ENCODE peak calls at places on chromosomes 3 and 15, in eight cellular contexts. L is IMR-90, T is adrenal gland, S is lower leg skin, U is GM20000, W is HS-5, K is HCEC 1CT, J is hypothalamus. Q is an unnamed sample.

GRCh38 chr3:22358334-22358733 is 607.3 kb upstream of the ZNF385D start:
- DNase-seq in L (no peak), T (no peak), S (no peak), U (no peak), W (no peak), K (no peak), J (no peak), Q (no peak)

GRCh38 chr3:159929181-159929893 is 59.3 kb upstream of the IL12A start:
- DNase-seq in L (peak; percentile 87), T (no peak), S (no peak), U (peak; percentile 46), W (peak; percentile 75), K (peak; percentile 93), J (no peak), Q (no peak)

GRCh38 chr3:179750720-179751328 is 98.0 kb downstream of the USP13 start:
- DNase-seq in L (peak; percentile 28), T (no peak), S (no peak), U (no peak), W (no peak), K (peak; percentile 56), J (no peak), Q (no peak)

GRCh38 chr3:60176614-60177013 is 1074.6 kb downstream of the FHIT start:
- DNase-seq in L (no peak), T (no peak), S (no peak), U (no peak), W (no peak), K (no peak), J (no peak), Q (no peak)

GRCh38 chr3:108102420-108103039 is 11.7 kb upstream of the CD47 start:
- DNase-seq in L (no peak), T (no peak), S (no peak), U (no peak), W (no peak), K (no peak), J (no peak), Q (no peak)

GRCh38 chr3:37599779-37600178 is 261.9 kb upstream of the CTDSPL start:
- DNase-seq in L (no peak), T (no peak), S (no peak), U (no peak), W (no peak), K (no peak), J (no peak), Q (no peak)

GRCh38 chr3:138241061-138241460 is 54.0 kb downstream of the ARMC8 start:
- DNase-seq in L (peak; percentile 78), T (no peak), S (no peak), U (no peak), W (no peak), K (peak; percentile 17), J (no peak), Q (no peak)

GRCh38 chr3:9061634-9062033 is 98.4 kb upstream of the RAD18 start:
- DNase-seq in L (no peak), T (no peak), S (no peak), U (no peak), W (no peak), K (no peak), J (no peak), Q (no peak)

GRCh38 chr15:63973212-63974009 is 72.9 kb downstream of the DAPK2 start:
- DNase-seq in L (peak; percentile 67), T (no peak), S (no peak), U (no peak), W (peak; percentile 35), K (peak; percentile 26), J (no peak), Q (no peak)

GRCh38 chr15:75178171-75178937 is 23.3 kb upstream of the C15orf39 start:
- DNase-seq in L (no peak), T (peak; percentile 24), S (no peak), U (peak; percentile 68), W (no peak), K (no peak), J (peak; percentile 44), Q (no peak)

GRCh38 chr15:47718474-47719440 is 1.5 kb downstream of the SEMA6D start:
- DNase-seq in L (peak; percentile 54), T (peak; percentile 27), S (no peak), U (peak; percentile 42), W (no peak), K (peak; percentile 51), J (peak; percentile 45), Q (no peak)